ENCODE peak calls at places on chromosomes 3 and 15, in six cellular contexts. H is GM12891, W is GM12878, Y is K562, R is H1, Z is HepG2. D is an unnamed sample.
A peak's percentile ranks its signal among the peaks of the same experiment; 100 is the strongest.

GRCh38 chr3:50572158-50572557 is 2.8 kb downstream of the HEMK1 start:
- DNase-seq in R (peak; percentile 88), W (no peak), Z (peak; percentile 66), Y (peak; percentile 65), H (peak; percentile 56), D (peak; percentile 66)

GRCh38 chr3:25973111-25973510 is 183.2 kb downstream of the OXSM start:
- DNase-seq in H (no peak), Y (no peak), W (no peak), R (no peak), Z (no peak), D (no peak)

GRCh38 chr3:184719709-184720108 is 7.8 kb upstream of the MAGEF1 start:
- DNase-seq in Y (no peak), Z (no peak), H (no peak), W (no peak), R (peak; percentile 24), D (no peak)

GRCh38 chr3:50532062-50532705 is 28.8 kb upstream of the CACNA2D2 start:
- DNase-seq in W (no peak), Z (no peak), R (no peak), Y (peak; percentile 20), H (no peak), D (no peak)

GRCh38 chr15:68550498-68551295 is 28.1 kb upstream of the CORO2B start:
- DNase-seq in H (peak; percentile 51), Y (peak; percentile 60), R (peak; percentile 97), W (no peak), Z (peak; percentile 41), D (peak; percentile 49)

GRCh38 chr3:71962561-71963240 is 177.8 kb upstream of the PROK2 start:
- DNase-seq in Y (no peak), Z (no peak), W (no peak), R (no peak), H (no peak), D (no peak)

GRCh38 chr3:156691920-156692319 is 17.5 kb downstream of the TIPARP start:
- DNase-seq in Z (no peak), W (no peak), R (no peak), H (no peak), Y (no peak), D (no peak)

GRCh38 chr15:73899197-73900128 is 26.1 kb downstream of the TBC1D21 start:
- DNase-seq in Y (no peak), Z (no peak), R (no peak), H (no peak), W (no peak), D (no peak)

GRCh38 chr3:53796161-53796560 is 50.1 kb downstream of the CHDH start:
- DNase-seq in W (no peak), Y (peak; percentile 6), Z (no peak), R (no peak), H (no peak), D (no peak)

GRCh38 chr3:129606522-129607390 is at the start of gene PLXND1:
- DNase-seq in H (peak; percentile 68), Z (no peak), R (peak; percentile 78), W (no peak), Y (peak; percentile 93), D (peak; percentile 73)

GRCh38 chr3:66539466-66539989 is 38.7 kb upstream of the LRIG1 start:
- DNase-seq in H (no peak), Y (no peak), Z (no peak), W (no peak), R (no peak), D (no peak)

GRCh38 chr3:195356151-195357086 is 85.5 kb upstream of the XXYLT1 start:
- DNase-seq in W (no peak), Z (no peak), H (no peak), R (no peak), Y (no peak), D (no peak)

GRCh38 chr3:127536818-127537810 is 53.4 kb downstream of the TPRA1 start:
- DNase-seq in W (no peak), Y (no peak), R (no peak), H (no peak), Z (no peak), D (no peak)

GRCh38 chr3:64502284-64502683 is 185.5 kb downstream of the ADAMTS9 start:
- DNase-seq in H (no peak), Y (no peak), W (no peak), R (no peak), Z (no peak), D (no peak)

GRCh38 chr3:126343675-126344074 is 13.5 kb downstream of the KLF15 start:
- DNase-seq in R (no peak), Z (no peak), H (no peak), Y (no peak), W (no peak), D (no peak)

GRCh38 chr3:154334973-154335420 is 10.7 kb upstream of the DHX36 start:
- DNase-seq in Y (peak; percentile 27), Z (peak; percentile 20), W (no peak), H (no peak), R (no peak), D (no peak)

GRCh38 chr15:34514251-34514760 is 69.1 kb downstream of the GOLGA8B start:
- DNase-seq in W (no peak), H (peak; percentile 47), R (peak; percentile 80), Z (no peak), Y (peak; percentile 66), D (peak; percentile 24)

GRCh38 chr3:35639251-35640185 is at the start of gene ARPP21:
- DNase-seq in Z (no peak), H (peak; percentile 10), R (peak; percentile 70), W (no peak), Y (no peak), D (peak; percentile 8)

GRCh38 chr15:38647683-38648082 is 83.1 kb upstream of the RASGRP1 start:
- DNase-seq in W (no peak), H (no peak), R (no peak), Y (no peak), Z (peak; percentile 13), D (no peak)

GRCh38 chr15:34122771-34123183 is 20.9 kb downstream of the PGBD4 start:
- DNase-seq in Z (peak; percentile 14), Y (no peak), W (peak; percentile 42), R (no peak), H (no peak), D (no peak)

GRCh38 chr3:176651622-176652021 is 545.7 kb downstream of the TBL1XR1 start:
- DNase-seq in Z (no peak), Y (no peak), R (no peak), H (no peak), W (no peak), D (no peak)

GRCh38 chr3:176647988-176648387 is 549.3 kb downstream of the TBL1XR1 start:
- DNase-seq in R (no peak), H (no peak), W (no peak), Z (no peak), Y (no peak), D (no peak)

DNA sequence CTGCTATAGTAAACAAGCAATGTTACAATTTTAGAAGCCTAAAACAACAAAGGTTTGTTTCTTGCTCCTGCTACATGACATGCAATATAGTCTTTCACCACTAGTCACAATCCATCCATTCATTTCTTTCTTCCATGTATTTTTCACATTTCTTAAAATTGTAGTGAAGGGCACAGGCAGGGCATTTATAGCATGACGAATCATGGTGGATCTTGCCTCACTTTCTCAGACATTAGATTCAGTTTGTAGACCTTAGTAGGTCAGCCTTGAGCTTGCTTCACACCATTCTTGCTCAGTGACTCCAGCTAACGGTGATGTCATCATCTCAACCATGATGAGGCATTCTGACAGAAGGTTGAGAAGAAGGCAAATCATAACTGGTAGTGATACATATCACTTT is 546.8 kb downstream of the TBL1XR1 start:
- DNase-seq in Y (peak; percentile 10), W (no peak), Z (no peak), H (no peak), R (no peak), D (no peak)
- TF ChIP-seq TAF1 in Y (no peak), W (no peak), Z (no peak), H (no peak), R (no peak), D (no peak)

GRCh38 chr3:150371741-150372254 is 36.3 kb upstream of the TSC22D2 start:
- DNase-seq in W (no peak), Z (peak; percentile 85), H (no peak), Y (peak; percentile 58), R (no peak), D (no peak)
- TF ChIP-seq POLR2A in W (no peak), Z (no peak), H (no peak), Y (no peak), R (no peak), D (no peak)

GRCh38 chr3:61564405-61565059 is 3.2 kb downstream of the PTPRG start:
- DNase-seq in Y (peak; percentile 6), R (peak; percentile 96), Z (no peak), W (no peak), H (peak; percentile 57), D (peak; percentile 15)
- TF ChIP-seq TAF1 in Y (no peak), R (no peak), Z (no peak), W (no peak), H (no peak), D (no peak)

GRCh38 chr15:63063164-63063756 is 20.7 kb downstream of the TPM1 start:
- DNase-seq in R (no peak), W (no peak), H (no peak), Y (peak; percentile 73), Z (no peak), D (no peak)
- TF ChIP-seq POLR2A in R (peak; percentile 52), W (no peak), H (no peak), Y (no peak), Z (no peak), D (no peak)

GRCh38 chr3:166110102-166110501 is 272.9 kb upstream of the BCHE start:
- DNase-seq in Z (no peak), W (no peak), H (no peak), R (no peak), Y (no peak), D (no peak)
- TF ChIP-seq TAF1 in Z (no peak), W (no peak), H (no peak), R (no peak), Y (no peak), D (no peak)

GRCh38 chr3:49133226-49133951 is 539 bp upstream of the LAMB2 start:
- DNase-seq in Y (peak; percentile 83), Z (peak; percentile 80), R (peak; percentile 85), W (no peak), H (no peak), D (no peak)
- TF ChIP-seq POLR2A in Y (peak; percentile 41), Z (peak; percentile 31), R (no peak), W (no peak), H (no peak), D (no peak)

GRCh38 chr3:179606534-179607085 is 2.0 kb downstream of the NDUFB5 start:
- DNase-seq in Z (no peak), R (no peak), Y (no peak), W (no peak), H (no peak), D (no peak)

GRCh38 chr3:179604336-179605078 is at the start of the genes MRPL47 and NDUFB5:
- DNase-seq in R (peak; percentile 92), Z (peak; percentile 95), W (peak; percentile 90), H (peak; percentile 59), Y (peak; percentile 93), D (peak; percentile 59)

GRCh38 chr3:179599531-179599930 is 4.9 kb downstream of the MRPL47 start:
- DNase-seq in R (no peak), Y (no peak), H (no peak), W (no peak), Z (no peak), D (no peak)

GRCh38 chr3:179608931-179609720 is 4.5 kb downstream of the NDUFB5 start:
- DNase-seq in Y (no peak), H (no peak), W (peak; percentile 52), R (no peak), Z (no peak), D (no peak)

DNA sequence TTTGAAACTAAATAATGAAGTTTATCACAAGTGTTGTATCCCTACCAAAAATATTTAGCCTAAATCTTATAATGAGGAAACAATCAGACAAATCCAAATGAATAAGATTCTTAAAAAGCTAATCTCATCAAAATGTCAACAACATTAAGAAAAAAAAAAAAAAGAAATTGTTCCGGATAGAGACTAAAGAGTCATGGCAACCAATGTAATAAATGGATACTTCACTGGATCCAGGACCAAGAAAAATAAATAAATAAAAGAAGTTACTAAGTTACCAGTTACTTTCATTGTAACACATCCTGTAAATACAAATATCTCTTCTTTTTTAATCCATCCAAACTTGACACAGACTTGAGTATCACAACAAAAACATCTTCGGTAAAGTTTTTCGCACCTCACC is 607 bp downstream of the MRPL47 start:
- DNase-seq in Y (no peak), R (no peak), Z (no peak), H (no peak), W (no peak), D (no peak)
- TF ChIP-seq TAF1 in Y (no peak), R (no peak), Z (no peak), H (no peak), W (no peak), D (no peak)